ENCODE peak calls at places on chromosomes 1 and 21, in four cellular contexts. D is spleen, H is astrocyte of the spinal cord, Q is progenitor cell of endocrine pancreas. K is an unnamed sample.

GRCh38 chr1:67642694-67643093 is 42.3 kb upstream of the GADD45A start:
- DNase-seq in D (no peak), H (peak), Q (no peak), K (no peak)

GRCh38 chr1:40783001-40783905 is at the start of gene KCNQ4:
- DNase-seq in D (peak), H (no peak), Q (peak), K (peak)

GRCh38 chr1:59071289-59071688 is 225.6 kb upstream of the FGGY start:
- DNase-seq in D (peak), H (peak), Q (no peak), K (no peak)

GRCh38 chr1:59685101-59685500 is 129.6 kb upstream of the HOOK1 start:
- DNase-seq in D (no peak), H (no peak), Q (no peak), K (no peak)

GRCh38 chr1:198628064-198628455 is 10.8 kb upstream of the PTPRC start:
- DNase-seq in D (no peak), H (peak), Q (no peak), K (no peak)

GRCh38 chr1:117275055-117275454 is 64.3 kb upstream of the VTCN1 start:
- DNase-seq in D (no peak), H (no peak), Q (no peak), K (no peak)

GRCh38 chr1:41383094-41383852 is 22.0 kb downstream of the FOXO6 start:
- DNase-seq in D (no peak), H (peak), Q (no peak), K (no peak)

GRCh38 chr1:68204965-68205630 is 27.2 kb downstream of the WLS start:
- DNase-seq in D (no peak), H (no peak), Q (no peak), K (no peak)

GRCh38 chr1:35539073-35539823 is 18.0 kb downstream of the KIAA0319L start:
- DNase-seq in D (no peak), H (peak), Q (no peak), K (no peak)

GRCh38 chr1:28860332-28861073 is 48.5 kb downstream of the OPRD1 start:
- DNase-seq in D (no peak), H (no peak), Q (no peak), K (no peak)

GRCh38 chr21:41488080-41488479 is 19.9 kb downstream of the TMPRSS2 start:
- DNase-seq in D (peak), H (no peak), Q (no peak), K (no peak)

GRCh38 chr1:91827094-91828006 is 58.6 kb downstream of the TGFBR3 start:
- DNase-seq in D (no peak), H (no peak), Q (no peak), K (no peak)

GRCh38 chr1:56830052-56830451 is 10.8 kb upstream of the FYB2 start:
- DNase-seq in D (no peak), H (no peak), Q (no peak), K (no peak)

GRCh38 chr1:87478231-87478630 is 149.6 kb downstream of the LMO4 start:
- DNase-seq in D (no peak), H (peak), Q (no peak), K (no peak)

GRCh38 chr1:71557138-71557537 is 476.3 kb upstream of the ZRANB2 start:
- DNase-seq in D (no peak), H (no peak), Q (no peak), K (no peak)

GRCh38 chr1:167950569-167950968 is 13.7 kb upstream of the MPC2 start:
- DNase-seq in D (no peak), H (no peak), Q (no peak), K (no peak)

GRCh38 chr1:114320586-114320985 is 166.9 kb upstream of the SYT6 start:
- DNase-seq in D (no peak), H (peak), Q (no peak), K (no peak)

GRCh38 chr1:219931033-219931432 is 2.7 kb upstream of the SLC30A10 start:
- DNase-seq in D (no peak), H (no peak), Q (no peak), K (no peak)

GRCh38 chr1:235313931-235314678 is 13.9 kb downstream of the ARID4B start:
- DNase-seq in D (no peak), H (no peak), Q (no peak), K (no peak)

GRCh38 chr1:21906173-21907078 is 30.7 kb downstream of the HSPG2 start:
- DNase-seq in D (peak), H (no peak), Q (no peak), K (peak)

GRCh38 chr1:63461661-63462230 is 61.3 kb downstream of the ITGB3BP start:
- DNase-seq in D (no peak), H (no peak), Q (no peak), K (no peak)

GRCh38 chr1:15277933-15278332 is 30.9 kb downstream of the FHAD1 start:
- DNase-seq in D (no peak), H (no peak), Q (no peak), K (no peak)

GRCh38 chr1:186374313-186375151 is 521 bp downstream of the TPR start:
- DNase-seq in D (no peak), H (no peak), Q (no peak), K (no peak)

GRCh38 chr1:228884615-228885566 is 149.6 kb downstream of the RHOU start:
- DNase-seq in D (no peak), H (no peak), Q (no peak), K (no peak)

GRCh38 chr1:41435570-41436178 is 48.8 kb downstream of the EDN2 start:
- DNase-seq in D (no peak), H (no peak), Q (no peak), K (no peak)

GRCh38 chr1:63408331-63408730 is 40.9 kb downstream of the ALG6 start:
- DNase-seq in D (no peak), H (no peak), Q (no peak), K (no peak)

GRCh38 chr1:57450981-57451380 is 27.1 kb upstream of the DAB1 start:
- DNase-seq in D (no peak), H (no peak), Q (no peak), K (no peak)

GRCh38 chr1:26706315-26706714 is 10.5 kb downstream of the ARID1A start:
- DNase-seq in D (no peak), H (no peak), Q (no peak), K (no peak)

GRCh38 chr1:109272021-109272799 is 10.7 kb downstream of the PSRC1 start:
- DNase-seq in D (peak), H (no peak), Q (no peak), K (no peak)

GRCh38 chr1:70790232-70790923 is 257.2 kb downstream of the PTGER3 start:
- DNase-seq in D (no peak), H (no peak), Q (no peak), K (no peak)

DNA sequence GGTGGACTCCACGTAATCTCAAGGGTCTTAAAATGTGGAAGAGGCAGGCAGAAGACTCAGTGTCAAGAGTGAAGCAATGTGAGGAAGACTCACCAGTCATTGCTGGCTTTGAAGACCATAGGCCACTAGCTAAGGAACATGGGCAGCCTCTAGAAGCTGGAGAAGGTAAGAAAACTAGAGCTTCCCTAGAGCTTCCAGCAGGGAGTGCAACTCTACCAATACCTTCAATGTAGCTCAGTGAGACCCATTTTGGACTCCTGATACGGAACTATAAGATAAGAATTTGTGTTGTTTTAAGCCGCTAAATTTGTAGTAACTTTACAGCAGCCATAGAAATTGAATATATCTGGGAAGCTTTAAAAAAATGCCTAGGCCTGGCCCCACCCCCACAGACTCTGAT is 18.9 kb downstream of the METTL13 start:
- DNase-seq in D (no peak), H (no peak), Q (no peak), K (no peak)
- TF ChIP-seq CTCF in D (no peak), H (no peak), Q (no peak), K (no peak)

DNA sequence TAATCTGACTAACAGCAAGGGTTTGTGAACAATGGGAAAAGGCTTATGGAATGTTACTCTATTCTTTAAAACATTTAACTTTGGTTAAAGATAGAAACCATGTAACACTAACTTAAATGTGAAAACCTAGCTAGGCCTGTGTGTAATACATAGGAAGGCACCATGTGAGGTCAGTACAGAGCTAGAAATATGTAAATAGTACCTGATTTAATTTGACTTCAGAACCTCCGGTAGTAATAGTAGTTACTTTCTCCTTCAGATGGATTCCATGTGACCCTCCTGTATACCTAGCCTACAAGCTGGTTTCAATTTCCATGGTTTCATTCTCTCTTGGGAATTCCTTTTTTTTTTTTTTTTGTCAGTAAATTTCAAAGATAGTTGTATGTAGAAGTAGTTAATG is 1.3 kb downstream of the MTF2 start:
- DNase-seq in D (no peak), H (peak), Q (no peak), K (no peak)
- TF ChIP-seq CTCF in D (peak), H (peak), Q (peak), K (peak)

GRCh38 chr1:2166254-2166653 is 28.3 kb downstream of the FAAP20 start:
- DNase-seq in D (no peak), H (no peak), Q (no peak), K (no peak)

GRCh38 chr1:2165636-2166035 is 28.9 kb downstream of the FAAP20 start:
- DNase-seq in D (no peak), H (no peak), Q (no peak), K (no peak)

GRCh38 chr1:2166695-2167094 is 27.9 kb downstream of the FAAP20 start:
- DNase-seq in D (no peak), H (no peak), Q (no peak), K (no peak)

GRCh38 chr1:2160691-2161320 is 33.8 kb downstream of the FAAP20 start:
- DNase-seq in D (no peak), H (no peak), Q (no peak), K (no peak)

DNA sequence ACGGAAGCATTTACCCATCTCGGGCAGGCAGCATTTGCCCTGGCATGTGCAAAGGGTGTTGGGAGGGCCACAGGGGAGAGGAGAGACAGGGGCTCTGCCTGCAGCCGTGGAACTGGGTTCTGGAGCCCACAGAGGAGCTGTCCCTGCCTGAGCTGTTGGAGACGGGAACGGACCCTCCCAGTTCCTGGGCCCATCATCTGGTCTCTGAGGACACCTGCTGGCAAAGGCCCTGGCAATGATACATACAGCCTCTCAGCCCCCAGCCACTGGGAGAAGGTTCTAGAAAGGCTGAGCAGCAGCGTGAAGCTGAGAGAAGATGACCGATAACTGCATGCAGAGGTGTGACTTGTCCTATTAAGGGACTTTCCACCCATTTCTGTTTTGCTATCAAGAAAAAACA is 31.4 kb downstream of the FAAP20 start:
- DNase-seq in D (no peak), H (no peak), Q (no peak), K (no peak)
- TF ChIP-seq CTCF in D (no peak), H (peak), Q (no peak), K (peak)

DNA sequence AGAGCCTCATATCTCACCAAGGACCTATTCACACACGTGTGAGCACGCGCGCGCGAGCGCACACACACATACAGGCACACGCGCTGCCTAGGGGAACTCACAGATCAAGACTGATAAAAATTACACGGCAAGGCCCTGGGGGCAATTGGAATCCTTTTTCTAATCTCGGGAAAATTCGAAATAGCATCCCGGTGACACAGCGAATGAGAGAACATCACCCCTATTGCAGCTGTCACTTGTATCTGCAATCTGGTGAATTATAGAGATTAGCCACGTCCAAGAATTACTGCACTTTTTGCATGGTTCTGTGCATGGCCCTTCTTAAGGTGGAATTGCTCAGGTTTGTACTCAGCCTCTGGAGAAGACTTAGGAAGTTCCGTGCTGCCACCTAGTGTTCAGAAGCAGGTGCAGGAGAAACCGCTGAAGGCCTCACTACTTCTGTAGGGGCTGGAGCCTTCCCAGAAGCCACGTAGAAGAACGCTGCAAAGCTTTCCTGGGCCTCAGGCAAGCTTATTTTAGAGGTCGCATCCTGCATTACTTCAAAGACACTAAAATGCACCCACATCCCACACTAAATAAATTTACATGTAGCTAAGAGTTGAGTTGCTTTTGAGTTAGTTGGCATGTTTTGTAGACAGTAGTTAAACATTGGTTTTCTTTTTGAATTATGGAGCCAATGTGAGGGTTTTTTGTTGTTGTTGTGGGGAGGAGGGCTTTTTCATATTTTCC is 229.2 kb upstream of the CAMK1G start:
- DNase-seq in D (no peak), H (peak), Q (peak), K (peak)
- TF ChIP-seq CTCF in D (peak), H (peak), Q (peak), K (peak)

DNA sequence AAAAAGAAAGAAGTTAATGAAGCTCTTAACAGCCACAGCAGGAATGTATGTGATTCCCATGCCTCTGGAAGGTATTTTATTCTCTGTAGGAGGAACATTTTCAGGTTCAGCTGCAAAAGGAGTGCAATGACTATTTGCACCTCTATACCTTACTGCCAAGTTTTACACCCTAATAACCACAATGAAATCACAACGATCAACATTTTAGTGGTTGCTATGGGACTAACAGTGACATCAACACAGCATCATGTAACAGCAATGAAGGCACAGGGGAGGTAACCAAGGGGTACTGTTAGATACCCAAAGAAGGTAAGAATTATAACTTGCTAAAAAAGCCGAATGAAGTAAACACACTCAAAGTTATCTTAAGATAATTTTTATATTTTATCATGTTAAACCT is 116.3 kb upstream of the HP1BP3 start:
- DNase-seq in D (no peak), H (peak), Q (no peak), K (no peak)
- TF ChIP-seq CTCF in D (no peak), H (no peak), Q (no peak), K (no peak)

DNA sequence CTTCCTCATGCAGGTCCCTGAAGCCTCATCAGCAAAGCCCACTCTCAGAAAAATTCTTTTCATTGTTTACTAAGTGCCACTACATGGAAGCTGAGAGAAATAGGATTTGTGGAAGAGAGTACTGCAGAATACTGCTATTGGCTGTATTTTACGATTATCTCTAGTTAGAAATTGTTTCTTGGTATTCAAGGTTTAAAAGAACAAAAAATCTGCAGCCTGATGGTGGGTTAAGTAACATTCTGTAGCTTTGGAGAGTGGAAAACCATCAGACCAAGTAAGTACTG is 27.3 kb downstream of the PTTG1IP start:
- DNase-seq in D (no peak), H (peak), Q (no peak), K (no peak)
- TF ChIP-seq CTCF in D (no peak), H (no peak), Q (no peak), K (no peak)

DNA sequence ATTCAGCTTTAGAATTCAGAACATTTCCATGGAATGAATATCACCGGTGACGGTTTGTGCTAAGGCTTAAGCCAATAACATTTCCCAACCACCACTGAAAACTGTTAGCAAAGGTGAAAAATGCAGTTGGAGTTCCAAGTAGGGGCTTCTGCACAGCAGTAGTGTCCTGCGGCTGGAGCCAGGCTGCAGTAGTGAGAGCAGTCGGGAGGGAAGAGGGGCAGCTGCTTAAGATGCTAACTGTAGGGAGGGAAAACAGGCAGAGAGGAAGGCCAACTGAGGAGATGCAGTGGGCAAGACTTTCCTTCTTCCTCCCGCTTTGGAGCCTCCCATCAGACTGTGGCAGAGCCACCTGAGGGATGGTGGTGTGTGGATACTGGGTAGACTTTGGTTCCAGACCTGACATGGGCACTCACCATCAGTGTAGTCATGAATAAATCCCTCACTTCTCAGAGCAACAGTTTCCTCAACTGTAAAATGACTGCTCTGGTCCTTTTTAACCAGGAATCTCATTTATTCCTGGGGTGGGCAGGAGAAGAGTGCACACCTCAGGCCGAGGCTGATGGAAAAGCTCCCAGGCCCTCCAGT is 3.2 kb downstream of the F3 start:
- DNase-seq in D (no peak), H (peak), Q (no peak), K (no peak)
- TF ChIP-seq CTCF in D (no peak), H (peak), Q (no peak), K (no peak)

K was measured in upper lobe of left lung.